ENCODE peak calls at places on chromosomes 6 and 20, in four cellular contexts. L is NCI-H1417, Z is H4, U is iris pigment epithelial cell. O is an unnamed sample.
A peak's percentile ranks its signal among the peaks of the same experiment; 100 is the strongest.

GRCh38 chr6:170480045-170480714 is 72.9 kb downstream of the PSMB1 start:
- DNase-seq in L (no peak), Z (no peak), U (peak; percentile 29), O (no peak)

GRCh38 chr6:47631248-47632196 is 66.9 kb upstream of the ADGRF4 start:
- DNase-seq in L (peak; percentile 53), Z (peak; percentile 52), U (peak; percentile 42), O (no peak)

GRCh38 chr6:169723991-169724553 is at the start of gene PHF10:
- DNase-seq in L (peak; percentile 53), Z (no peak), U (peak; percentile 30), O (peak; percentile 73)

GRCh38 chr6:160051390-160051789 is 70.2 kb upstream of the SLC22A1 start:
- DNase-seq in L (no peak), Z (no peak), U (peak; percentile 37), O (no peak)

GRCh38 chr6:63259153-63259552 is 47.9 kb downstream of the FKBP1C start:
- DNase-seq in L (no peak), Z (no peak), U (no peak), O (no peak)

GRCh38 chr20:33423141-33423834 is 20.3 kb downstream of the SNTA1 start:
- DNase-seq in L (no peak), Z (peak; percentile 73), U (peak; percentile 56), O (no peak)

GRCh38 chr20:49377326-49377725 is 99.5 kb upstream of the ZNFX1 start:
- DNase-seq in L (no peak), Z (no peak), U (no peak), O (no peak)

GRCh38 chr20:21074605-21075336 is 31.4 kb downstream of the LINC00237 start:
- DNase-seq in L (peak; percentile 36), Z (peak; percentile 87), U (no peak), O (no peak)

GRCh38 chr6:88749849-88750248 is 213.6 kb downstream of the RNGTT start:
- DNase-seq in L (no peak), Z (no peak), U (peak; percentile 24), O (no peak)

GRCh38 chr6:159098636-159099106 is 53.9 kb upstream of the TAGAP start:
- DNase-seq in L (peak; percentile 25), Z (no peak), U (no peak), O (no peak)

GRCh38 chr6:81704700-81705099 is 47.8 kb downstream of the TENT5A start:
- DNase-seq in L (no peak), Z (no peak), U (no peak), O (no peak)

GRCh38 chr6:22699046-22699639 is 129.8 kb downstream of the HDGFL1 start:
- DNase-seq in L (no peak), Z (no peak), U (no peak), O (no peak)

GRCh38 chr20:46215913-46216707 is 92.2 kb downstream of the CDH22 start:
- DNase-seq in L (no peak), Z (peak; percentile 95), U (peak; percentile 52), O (no peak)

GRCh38 chr20:1893721-1894470 is 1.3 kb upstream of the SIRPA start:
- DNase-seq in L (no peak), Z (no peak), U (no peak), O (peak; percentile 83)

GRCh38 chr6:63923139-63923739 is 287.6 kb downstream of the PHF3 start:
- DNase-seq in L (peak; percentile 26), Z (peak; percentile 67), U (peak; percentile 33), O (no peak)

GRCh38 chr6:123668965-123669591 is 32.3 kb upstream of the TRDN start:
- DNase-seq in L (no peak), Z (no peak), U (no peak), O (no peak)

GRCh38 chr6:14673201-14673600 is 555.6 kb downstream of the CD83 start:
- DNase-seq in L (no peak), Z (no peak), U (peak; percentile 30), O (no peak)

GRCh38 chr6:46191961-46192360 is 21.2 kb upstream of the ENPP5 start:
- DNase-seq in L (no peak), Z (peak; percentile 87), U (peak; percentile 91), O (no peak)

GRCh38 chr20:62925420-62926228 is 681 bp downstream of the DIDO1 start:
- DNase-seq in L (no peak), Z (no peak), U (peak; percentile 43), O (peak; percentile 77)

GRCh38 chr20:62473717-62474584 is 1.8 kb downstream of the GATA5 start:
- DNase-seq in L (no peak), Z (no peak), U (no peak), O (no peak)

GRCh38 chr20:61490721-61491120 is 238.7 kb downstream of the CDH4 start:
- DNase-seq in L (no peak), Z (no peak), U (no peak), O (no peak)

GRCh38 chr6:26104457-26105108 is 17.4 kb downstream of the HFE start:
- DNase-seq in L (no peak), Z (no peak), U (no peak), O (no peak)

GRCh38 chr6:73983367-73983766 is 287.4 kb downstream of the CD109 start:
- DNase-seq in L (no peak), Z (no peak), U (peak; percentile 65), O (no peak)

GRCh38 chr6:151807513-151808330 is at the start of gene ESR1:
- DNase-seq in L (no peak), Z (no peak), U (no peak), O (peak; percentile 64)

GRCh38 chr6:130928993-130929678 is 101.9 kb downstream of the SMLR1 start:
- DNase-seq in L (no peak), Z (no peak), U (peak; percentile 85), O (no peak)

GRCh38 chr6:64000873-64001497 is 365.4 kb downstream of the PHF3 start:
- DNase-seq in L (no peak), Z (no peak), U (no peak), O (no peak)

GRCh38 chr20:64086801-64087200 is 2.6 kb upstream of the LKAAEAR1 start:
- DNase-seq in L (no peak), Z (no peak), U (no peak), O (no peak)

GRCh38 chr6:136788069-136788902 is 4.0 kb downstream of the MAP3K5 start:
- DNase-seq in L (no peak), Z (peak; percentile 37), U (peak; percentile 94), O (no peak)

GRCh38 chr6:140193269-140193668 is 818.8 kb upstream of the CITED2 start:
- DNase-seq in L (peak; percentile 3), Z (no peak), U (no peak), O (no peak)

GRCh38 chr20:24612799-24613775 is 143.7 kb downstream of the SYNDIG1 start:
- DNase-seq in L (no peak), Z (peak; percentile 23), U (peak; percentile 2), O (no peak)

GRCh38 chr6:111674413-111674812 is 68.7 kb upstream of the TRAF3IP2 start:
- DNase-seq in L (no peak), Z (no peak), U (no peak), O (no peak)

GRCh38 chr6:36241728-36242127 is 28.1 kb upstream of the PNPLA1 start:
- DNase-seq in L (no peak), Z (no peak), U (no peak), O (no peak)

GRCh38 chr6:168035098-168035660 is 37.7 kb downstream of the KIF25 start:
- DNase-seq in L (no peak), Z (peak; percentile 25), U (peak; percentile 69), O (peak; percentile 76)

GRCh38 chr20:37538003-37538402 is 10.3 kb upstream of the BLCAP start:
- DNase-seq in L (no peak), Z (peak; percentile 49), U (peak; percentile 63), O (no peak)

GRCh38 chr20:17570347-17571152 is 675 bp downstream of the DSTN start:
- DNase-seq in L (no peak), Z (peak; percentile 40), U (peak; percentile 44), O (peak; percentile 83)

GRCh38 chr6:52595000-52595795 is 18.3 kb upstream of the TRAM2 start:
- DNase-seq in L (peak; percentile 15), Z (peak; percentile 92), U (peak; percentile 95), O (no peak)

GRCh38 chr6:42498473-42499128 is 46.9 kb upstream of the TRERF1 start:
- DNase-seq in L (no peak), Z (peak; percentile 23), U (no peak), O (no peak)

GRCh38 chr6:5167501-5167900 is 82.4 kb downstream of the PPP1R3G start:
- DNase-seq in L (no peak), Z (no peak), U (peak; percentile 83), O (no peak)

GRCh38 chr6:25088513-25088912 is 152.8 kb upstream of the RIPOR2 start:
- DNase-seq in L (no peak), Z (no peak), U (peak; percentile 63), O (no peak)

O was measured in upper lobe of right lung.